ENCODE peak calls at places on chromosomes 7 and 10, in four cellular contexts. U is heart left ventricle, J is nucleus accumbens, G is NCI-H1105. L is an unnamed sample.

GRCh38 chr7:94367940-94368339 is 26.8 kb upstream of the COL1A2 start:
- DNase-seq in U (no peak), J (no peak), G (no peak), L (no peak)

GRCh38 chr10:77879710-77880109 is 46.8 kb downstream of the DLG5 start:
- DNase-seq in U (no peak), J (no peak), G (no peak), L (no peak)

GRCh38 chr7:1948887-1949680 is 279.0 kb downstream of the ELFN1 start:
- DNase-seq in U (peak), J (no peak), G (no peak), L (no peak)

GRCh38 chr10:93614101-93614825 is 1.9 kb downstream of the PDE6C start:
- DNase-seq in U (no peak), J (no peak), G (no peak), L (no peak)

GRCh38 chr10:79024716-79025112 is 44.1 kb upstream of the ZMIZ1 start:
- DNase-seq in U (peak), J (no peak), G (no peak), L (no peak)

GRCh38 chr7:39592586-39592985 is 26.4 kb downstream of the YAE1 start:
- DNase-seq in U (no peak), J (no peak), G (no peak), L (no peak)

GRCh38 chr10:33653584-33654367 is 319.3 kb upstream of the NRP1 start:
- DNase-seq in U (no peak), J (no peak), G (no peak), L (no peak)

GRCh38 chr7:27901028-27901760 is 161.2 kb downstream of the TAX1BP1 start:
- DNase-seq in U (no peak), J (no peak), G (no peak), L (no peak)

GRCh38 chr7:133941496-133941895 is 185.6 kb upstream of the LRGUK start:
- DNase-seq in U (no peak), J (no peak), G (no peak), L (peak)

GRCh38 chr10:26095781-26096180 is 120.8 kb upstream of the GAD2 start:
- DNase-seq in U (no peak), J (no peak), G (no peak), L (no peak)

GRCh38 chr7:41472427-41473125 is 230.3 kb downstream of the INHBA start:
- DNase-seq in U (no peak), J (no peak), G (no peak), L (no peak)